ENCODE peak calls at places on chromosomes 1 and 21, in seven cellular contexts. S is Right ventricle myocardium superior; H is H54; C is CD8-positive, alpha-beta T cell; B is NCI-H1092; G is COR-L47; M is fibroblast of mammary gland. X is an unnamed sample.

GRCh38 chr21:28770867-28771661 is 221.6 kb downstream of the LTN1 start:
- DNase-seq in S (no peak), H (no peak), C (no peak), B (no peak), G (no peak), M (peak), X (no peak)

GRCh38 chr1:23393706-23394105 is 24.1 kb upstream of the ZNF436 start:
- DNase-seq in S (peak), H (no peak), C (no peak), B (no peak), G (no peak), M (peak), X (no peak)

GRCh38 chr1:48442864-48443619 is 29.0 kb downstream of the SPATA6 start:
- DNase-seq in S (no peak), H (no peak), C (no peak), B (no peak), G (peak), M (no peak), X (no peak)

GRCh38 chr1:14626869-14627607 is 28.6 kb downstream of the KAZN start:
- DNase-seq in S (peak), H (no peak), C (no peak), B (no peak), G (no peak), M (no peak), X (no peak)

GRCh38 chr1:227899141-227899819 is 48.5 kb downstream of the WNT9A start:
- DNase-seq in S (peak), H (no peak), C (peak), B (no peak), G (no peak), M (no peak), X (no peak)

GRCh38 chr21:42988234-42988965 is 14.0 kb downstream of the PKNOX1 start:
- DNase-seq in S (no peak), H (no peak), C (no peak), B (no peak), G (no peak), M (peak), X (no peak)

GRCh38 chr1:207883660-207884245 is 27.2 kb downstream of the CD34 start:
- DNase-seq in S (no peak), H (no peak), C (no peak), B (peak), G (no peak), M (no peak), X (no peak)

GRCh38 chr21:33229776-33230517 is at the start of gene IFNAR2:
- DNase-seq in S (peak), H (peak), C (peak), B (peak), G (peak), M (peak), X (no peak)

GRCh38 chr1:154819628-154820590 is 50.2 kb downstream of the KCNN3 start:
- DNase-seq in S (no peak), H (peak), C (peak), B (no peak), G (no peak), M (peak), X (no peak)

GRCh38 chr1:174875306-174875705 is 124.4 kb upstream of the CACYBP start:
- DNase-seq in S (no peak), H (no peak), C (no peak), B (peak), G (peak), M (no peak), X (no peak)

GRCh38 chr1:218496561-218496960 is 151.4 kb downstream of the TGFB2 start:
- DNase-seq in S (no peak), H (peak), C (no peak), B (no peak), G (no peak), M (peak), X (no peak)

GRCh38 chr1:194026422-194026821 is 840.0 kb upstream of the B3GALT2 start:
- DNase-seq in S (no peak), H (no peak), C (no peak), B (no peak), G (no peak), M (peak), X (no peak)

GRCh38 chr1:56898888-56899287 is 44.3 kb downstream of the C8A start:
- DNase-seq in S (no peak), H (no peak), C (no peak), B (no peak), G (no peak), M (no peak), X (no peak)

GRCh38 chr1:1237874-1238701 is 6.1 kb downstream of the B3GALT6 start:
- DNase-seq in S (no peak), H (no peak), C (no peak), B (no peak), G (no peak), M (no peak), X (no peak)

GRCh38 chr1:10161541-10162290 is 48.7 kb upstream of the KIF1B start:
- DNase-seq in S (peak), H (no peak), C (no peak), B (no peak), G (no peak), M (no peak), X (no peak)

GRCh38 chr1:17559618-17560419 is 20.3 kb downstream of the ARHGEF10L start:
- DNase-seq in S (no peak), H (no peak), C (no peak), B (no peak), G (no peak), M (no peak), X (no peak)

GRCh38 chr1:34419662-34420061 is 243.0 kb downstream of the C1orf94 start:
- DNase-seq in S (no peak), H (peak), C (no peak), B (no peak), G (no peak), M (no peak), X (no peak)

GRCh38 chr1:2628191-2628932 is 4.5 kb downstream of the MMEL1 start:
- DNase-seq in S (peak), H (no peak), C (no peak), B (no peak), G (no peak), M (no peak), X (no peak)

GRCh38 chr1:155859881-155860841 is 794 bp downstream of the SYT11 start:
- DNase-seq in S (peak), H (peak), C (peak), B (peak), G (peak), M (peak), X (peak)

GRCh38 chr1:47830021-47830420 is 167.2 kb downstream of the TRABD2B start:
- DNase-seq in S (no peak), H (no peak), C (no peak), B (no peak), G (no peak), M (no peak), X (no peak)

GRCh38 chr1:63634471-63634870 is 41.3 kb downstream of the PGM1 start:
- DNase-seq in S (no peak), H (no peak), C (no peak), B (no peak), G (no peak), M (no peak), X (no peak)

GRCh38 chr1:177274687-177275211 is 104.0 kb downstream of the BRINP2 start:
- DNase-seq in S (peak), H (no peak), C (no peak), B (peak), G (peak), M (peak), X (no peak)